ENCODE peak calls at places on chromosomes 13 and 19, in four cellular contexts. J is OCI-LY7, C is thoracic aorta, A is heart left ventricle. E is an unnamed sample.

GRCh38 chr13:64083811-64084210 is 2668.2 kb upstream of the PCDH20 start:
- DNase-seq in A (no peak), J (no peak), C (no peak), E (no peak)

GRCh38 chr13:39957868-39958676 is 302.6 kb downstream of the COG6 start:
- DNase-seq in A (no peak), C (no peak), J (peak), E (no peak)

GRCh38 chr13:51923983-51924539 is 62.3 kb downstream of the CCDC70 start:
- DNase-seq in J (no peak), A (no peak), C (no peak), E (no peak)

GRCh38 chr19:18264428-18264827 is 9.8 kb downstream of the IQCN start:
- DNase-seq in A (no peak), J (no peak), C (no peak), E (no peak)

GRCh38 chr19:5718032-5718578 is 1.8 kb downstream of the LONP1 start:
- DNase-seq in A (no peak), J (no peak), C (no peak), E (no peak)

GRCh38 chr19:19626516-19627441 is 1.2 kb downstream of the LPAR2 start:
- DNase-seq in C (no peak), J (no peak), A (no peak), E (no peak)

GRCh38 chr19:35142531-35143230 is 374 bp upstream of the FXYD7 start:
- DNase-seq in A (peak), C (no peak), J (peak), E (no peak)

GRCh38 chr19:41225238-41226052 is 6.4 kb downstream of the AXL start:
- DNase-seq in C (peak), J (no peak), A (peak), E (peak)

GRCh38 chr13:36148436-36148835 is 17.3 kb upstream of the DCLK1 start:
- DNase-seq in J (no peak), C (no peak), A (no peak), E (no peak)

GRCh38 chr19:31674503-31675186 is 325.4 kb upstream of the TSHZ3 start:
- DNase-seq in C (no peak), J (no peak), A (no peak), E (no peak)

GRCh38 chr19:1082165-1082927 is 12.8 kb downstream of the POLR2E start:
- DNase-seq in A (no peak), J (peak), C (no peak), E (no peak)

GRCh38 chr19:29668746-29669609 is 3.7 kb downstream of the PLEKHF1 start:
- DNase-seq in A (no peak), J (no peak), C (no peak), E (no peak)
- TF ChIP-seq CTCF in A (no peak), J (peak), C (no peak), E (no peak)

DNA sequence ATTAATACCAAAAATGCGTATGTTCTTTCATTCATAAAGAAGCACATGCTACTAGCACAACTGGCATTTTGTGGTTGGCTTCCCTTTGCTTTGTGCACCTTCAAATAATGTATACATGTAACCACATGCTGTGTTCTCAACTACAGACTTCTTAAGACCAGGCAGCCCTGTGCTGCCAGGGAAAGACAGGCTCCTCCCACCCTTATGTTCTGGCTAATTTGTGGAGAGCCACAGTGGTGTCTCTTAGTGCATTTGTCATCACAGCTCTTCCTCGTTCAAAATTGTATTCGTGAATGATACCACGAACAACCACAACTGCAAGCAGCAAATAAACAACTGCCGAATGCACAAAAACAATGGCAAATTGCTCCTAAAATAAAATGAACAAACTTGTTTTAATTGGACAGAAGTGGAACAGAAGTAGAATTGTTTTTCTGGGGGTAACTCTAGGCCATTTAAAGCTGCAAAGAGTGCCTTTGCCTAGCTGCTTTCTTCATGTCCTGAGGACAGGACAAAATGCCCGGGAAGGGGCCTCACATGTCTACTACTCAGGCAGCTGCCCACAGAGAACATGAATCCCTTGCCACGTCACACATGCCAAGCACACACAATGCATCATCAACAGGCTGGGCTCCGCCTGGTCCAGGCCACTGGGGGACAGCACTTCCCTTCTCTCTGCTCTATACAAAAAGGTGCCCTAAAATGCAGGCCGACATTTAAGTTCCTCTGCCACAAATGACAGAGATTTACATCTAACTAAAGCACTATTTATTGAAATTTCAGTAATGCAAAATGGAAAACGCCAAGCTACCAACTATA is 21.7 kb downstream of the IRS2 start:
- DNase-seq in C (no peak), A (no peak), J (no peak), E (no peak)
- TF ChIP-seq CTCF in C (no peak), A (peak), J (no peak), E (no peak)

DNA sequence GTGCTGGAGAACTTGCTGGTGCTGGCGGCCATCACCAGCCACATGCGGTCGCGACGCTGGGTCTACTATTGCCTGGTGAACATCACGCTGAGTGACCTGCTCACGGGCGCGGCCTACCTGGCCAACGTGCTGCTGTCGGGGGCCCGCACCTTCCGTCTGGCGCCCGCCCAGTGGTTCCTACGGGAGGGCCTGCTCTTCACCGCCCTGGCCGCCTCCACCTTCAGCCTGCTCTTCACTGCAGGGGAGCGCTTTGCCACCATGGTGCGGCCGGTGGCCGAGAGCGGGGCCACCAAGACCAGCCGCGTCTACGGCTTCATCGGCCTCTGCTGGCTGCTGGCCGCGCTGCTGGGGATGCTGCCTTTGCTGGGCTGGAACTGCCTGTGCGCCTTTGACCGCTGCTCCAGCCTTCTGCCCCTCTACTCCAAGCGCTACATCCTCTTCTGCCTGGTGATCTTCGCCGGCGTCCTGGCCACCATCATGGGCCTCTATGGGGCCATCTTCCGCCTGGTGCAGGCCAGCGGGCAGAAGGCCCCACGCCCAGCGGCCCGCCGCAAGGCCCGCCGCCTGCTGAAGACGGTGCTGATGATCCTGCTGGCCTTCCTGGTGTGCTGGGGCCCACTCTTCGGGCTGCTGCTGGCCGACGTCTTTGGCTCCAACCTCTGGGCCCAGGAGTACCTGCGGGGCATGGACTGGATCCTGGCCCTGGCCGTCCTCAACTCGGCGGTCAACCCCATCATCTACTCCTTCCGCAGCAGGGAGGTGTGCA is 587 bp downstream of the S1PR4 start:
- DNase-seq in J (peak), C (no peak), A (no peak), E (no peak)
- TF ChIP-seq CTCF in J (no peak), C (no peak), A (no peak), E (no peak)

DNA sequence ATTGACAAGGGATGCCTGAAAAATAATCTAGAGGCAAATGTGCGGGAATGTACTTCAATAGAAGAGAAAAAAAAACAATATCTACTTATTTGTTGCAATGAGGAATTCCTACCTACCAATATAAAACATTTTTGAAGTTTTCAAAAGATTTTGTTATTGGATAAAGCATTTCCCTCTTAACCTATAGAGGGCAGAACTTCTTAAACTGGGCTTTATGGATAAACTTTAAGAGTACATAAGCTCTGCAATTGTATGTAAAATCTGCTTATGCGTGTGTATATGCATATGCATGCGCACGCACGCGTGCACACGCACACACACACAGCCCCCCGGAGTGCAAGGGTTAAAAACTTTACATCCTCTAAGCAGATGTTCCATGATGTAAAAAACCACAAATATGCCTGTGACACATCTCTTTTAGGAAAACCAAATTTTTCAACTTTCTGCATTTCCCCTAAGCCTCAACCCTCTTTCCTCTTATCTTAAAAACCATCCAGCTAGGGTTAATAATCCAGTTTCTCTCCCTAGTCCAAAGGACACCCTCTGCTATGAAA is 73.1 kb upstream of the OXGR1 start:
- DNase-seq in C (no peak), J (no peak), A (no peak), E (no peak)
- TF ChIP-seq CTCF in C (no peak), J (peak), A (no peak), E (no peak)

DNA sequence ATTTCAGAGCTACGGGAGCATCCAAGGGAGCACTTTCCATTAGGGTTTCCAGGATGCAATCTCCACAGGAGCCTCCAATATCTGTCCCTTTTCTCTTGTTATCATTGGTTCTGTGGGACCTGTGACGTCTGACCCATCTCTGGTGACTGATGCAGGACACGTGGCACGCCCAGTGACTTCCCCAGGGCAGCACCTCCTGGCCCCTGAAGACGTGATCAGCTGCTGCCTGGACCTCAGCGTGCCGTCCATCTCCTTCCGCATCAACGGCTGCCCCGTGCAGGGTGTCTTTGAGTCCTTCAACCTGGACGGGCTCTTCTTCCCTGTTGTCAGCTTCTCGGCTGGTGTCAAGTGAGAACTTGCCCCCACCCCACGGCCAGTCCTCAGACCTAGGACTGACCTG is 25.5 kb downstream of the RYR1 start:
- DNase-seq in J (no peak), A (no peak), C (no peak), E (no peak)
- TF ChIP-seq CTCF in J (no peak), A (no peak), C (no peak), E (no peak)

GRCh38 chr13:55613429-55614187 is 1527.1 kb upstream of the PRR20A start:
- DNase-seq in A (no peak), J (no peak), C (no peak), E (no peak)

DNA sequence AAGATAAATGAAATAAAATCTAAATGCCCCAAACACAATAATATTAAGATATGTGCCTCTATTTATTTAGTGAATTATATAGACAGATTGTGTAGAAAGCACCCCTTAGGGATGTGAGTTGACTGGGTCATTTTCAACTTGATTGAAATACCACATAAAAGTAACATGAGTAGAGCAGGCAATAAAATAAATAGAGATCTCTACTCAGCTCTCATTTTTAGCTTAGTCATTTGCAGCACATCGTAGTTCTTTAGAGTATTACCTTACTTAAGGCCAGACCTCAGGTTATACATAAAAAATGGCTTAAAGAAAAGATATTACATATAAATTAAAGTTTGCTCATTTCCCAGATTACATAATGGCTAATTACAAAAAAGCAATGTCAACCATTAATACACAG is 1525.6 kb upstream of the PRR20A start:
- DNase-seq in J (no peak), A (no peak), C (no peak), E (no peak)
- TF ChIP-seq CTCF in J (no peak), A (no peak), C (no peak), E (no peak)

E was measured in omental fat pad.